ENCODE peak calls at places on chromosome 11, in seven cellular contexts. L, M, V, T, B, S and K are unnamed samples.
A peak's percentile ranks its signal among the peaks of the same experiment; 100 is the strongest.

GRCh38 chr11:16791494-16791961 is 53.1 kb downstream of the C11orf58 start:
- DNase-seq in V (no peak), L (peak; percentile 62), M (peak; percentile 24), S (no peak), T (no peak), B (peak; percentile 75), K (no peak)

GRCh38 chr11:64153831-64154230 is 12.1 kb downstream of the MACROD1 start:
- DNase-seq in V (no peak), T (peak; percentile 40), B (no peak), M (peak; percentile 22), S (no peak), L (no peak), K (no peak)

GRCh38 chr11:116865696-116866095 is 28.3 kb upstream of the APOA1 start:
- DNase-seq in T (no peak), V (no peak), L (no peak), S (no peak), M (no peak), B (no peak), K (no peak)

GRCh38 chr11:67282876-67283371 is 6.2 kb upstream of the ANKRD13D start:
- DNase-seq in V (no peak), L (no peak), M (no peak), B (no peak), T (no peak), S (no peak), K (no peak)

GRCh38 chr11:14350215-14350614 is 8.8 kb downstream of the RRAS2 start:
- DNase-seq in M (no peak), L (no peak), T (peak; percentile 24), B (no peak), S (no peak), V (no peak), K (no peak)

GRCh38 chr11:69357458-69358397 is 63.8 kb downstream of the MYEOV start:
- DNase-seq in L (no peak), S (no peak), V (no peak), B (no peak), T (no peak), M (no peak), K (no peak)

GRCh38 chr11:128579790-128580504 is 7.4 kb downstream of the ETS1 start:
- DNase-seq in S (no peak), T (no peak), V (no peak), M (no peak), L (no peak), B (peak; percentile 10), K (no peak)

GRCh38 chr11:66856496-66857233 is at the start of gene LRFN4:
- DNase-seq in S (peak; percentile 90), L (no peak), V (no peak), B (peak; percentile 80), T (peak; percentile 37), M (no peak), K (no peak)

GRCh38 chr11:12683857-12684256 is 9.6 kb downstream of the TEAD1 start:
- DNase-seq in T (peak; percentile 48), V (no peak), L (no peak), S (no peak), M (no peak), B (peak; percentile 91), K (no peak)

GRCh38 chr11:2651826-2652237 is 48.0 kb downstream of the KCNQ1OT1 start:
- DNase-seq in S (peak; percentile 73), B (no peak), V (no peak), M (no peak), L (no peak), T (no peak), K (no peak)
- H3K9me3 ChIP-seq in S (peaks cover 24% of the 10 kb centered on the region), B (peaks cover 98% of the 10 kb centered on the region), V (peaks cover 7% of the 10 kb centered on the region), M (peaks cover 81% of the 10 kb centered on the region), L (peaks cover 5% of the 10 kb centered on the region), T (peaks cover 32% of the 10 kb centered on the region), K (peaks cover 42% of the 10 kb centered on the region)

GRCh38 chr11:93740802-93741093 is 547 bp downstream of the TAF1D start:
- DNase-seq in M (peak; percentile 60), T (peak; percentile 80), V (no peak), L (no peak), S (peak; percentile 58), B (peak; percentile 70), K (no peak)
- TF ChIP-seq REST in M (no peak), T (no peak), V (no peak), L (no peak), S (no peak), B (no peak), K (no peak)

GRCh38 chr11:2732940-2733628 is 33.3 kb upstream of the KCNQ1OT1 start:
- DNase-seq in B (no peak), T (no peak), M (no peak), L (no peak), V (no peak), S (no peak), K (no peak)

GRCh38 chr11:2730323-2731284 is 30.8 kb upstream of the KCNQ1OT1 start:
- DNase-seq in V (no peak), S (peak; percentile 69), L (no peak), B (no peak), M (peak; percentile 91), T (no peak), K (no peak)

GRCh38 chr11:2732261-2732939 is 32.6 kb upstream of the KCNQ1OT1 start:
- DNase-seq in B (no peak), T (no peak), S (no peak), V (no peak), L (no peak), M (peak; percentile 89), K (no peak)

GRCh38 chr11:2729841-2730240 is 30.0 kb upstream of the KCNQ1OT1 start:
- DNase-seq in L (no peak), T (no peak), M (no peak), S (no peak), V (no peak), B (no peak), K (no peak)

GRCh38 chr11:2731285-2732125 is 31.7 kb upstream of the KCNQ1OT1 start:
- DNase-seq in S (no peak), B (no peak), M (peak; percentile 49), L (no peak), T (no peak), V (no peak), K (no peak)
- H3K9me3 ChIP-seq in S (no peaks in the 10 kb centered on the region), B (no peaks in the 10 kb centered on the region), M (no peaks in the 10 kb centered on the region), L (no peaks in the 10 kb centered on the region), T (no peaks in the 10 kb centered on the region), V (no peaks in the 10 kb centered on the region), K (no peaks in the 10 kb centered on the region)

DNA sequence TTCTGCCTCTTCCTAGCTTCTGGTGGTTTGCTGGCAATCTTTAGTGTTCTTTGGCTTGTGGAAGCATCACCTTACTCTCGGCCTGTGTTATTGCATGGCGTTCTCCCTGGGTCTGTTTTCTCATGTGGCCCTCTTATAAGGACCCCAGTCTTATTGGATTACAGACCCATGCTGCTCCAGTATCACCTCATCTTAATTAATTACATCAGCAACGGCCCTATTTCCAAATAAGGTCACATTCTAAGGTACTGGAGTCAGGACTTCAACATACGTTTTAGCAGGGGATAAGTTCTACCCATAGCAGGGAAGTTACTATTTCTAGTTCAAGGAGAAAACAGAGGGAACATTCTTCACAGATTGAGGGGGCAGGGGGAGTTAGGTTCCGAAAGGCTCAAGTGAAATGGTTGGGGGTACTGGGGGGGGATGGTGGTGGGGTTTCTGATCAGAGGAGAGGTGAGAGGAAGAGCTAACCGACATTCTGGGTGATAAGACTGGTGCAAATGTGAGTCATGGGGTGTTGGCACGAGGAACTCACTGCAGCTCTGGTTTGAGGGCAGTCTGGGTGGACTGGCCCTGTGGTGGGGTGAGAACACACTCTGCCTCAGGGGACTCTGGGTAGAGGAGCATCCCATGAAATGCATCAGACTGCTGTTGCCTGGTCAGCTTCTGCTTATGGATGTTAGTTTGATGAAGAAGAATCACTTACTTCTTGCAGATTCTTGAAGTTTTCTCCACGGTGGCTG is 51.5 kb upstream of the ZBED5 start:
- DNase-seq in T (no peak), B (no peak), L (no peak), V (no peak), M (no peak), S (no peak), K (no peak)
- TF ChIP-seq REST in T (no peak), B (no peak), L (no peak), V (no peak), M (no peak), S (no peak), K (no peak)

DNA sequence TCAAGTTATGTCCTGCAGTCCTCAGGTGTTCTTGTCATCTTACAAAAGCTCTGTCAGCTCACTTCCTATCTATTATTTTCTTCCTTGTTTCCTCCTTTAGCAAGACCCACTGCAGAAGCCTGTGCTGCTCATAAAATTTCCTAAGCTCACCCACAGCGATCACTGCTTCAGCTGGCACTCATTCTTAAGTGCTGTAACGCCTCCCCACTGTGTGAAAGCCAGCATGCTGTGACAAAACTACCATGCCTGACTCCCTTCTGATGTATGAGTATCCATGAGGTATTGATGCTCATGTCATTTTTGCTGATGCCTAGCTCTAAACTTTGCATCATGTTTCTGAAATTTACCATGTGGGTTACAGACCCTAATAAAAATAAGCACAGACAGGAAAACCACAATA is 41.5 kb upstream of the CNTN5 start:
- DNase-seq in T (no peak), M (no peak), V (no peak), B (no peak), L (no peak), S (no peak), K (no peak)
- H3K9me3 ChIP-seq in T (no peaks in the 10 kb centered on the region), M (peaks cover 28% of the 10 kb centered on the region), V (no peaks in the 10 kb centered on the region), B (no peaks in the 10 kb centered on the region), L (peaks cover 11% of the 10 kb centered on the region), S (no peaks in the 10 kb centered on the region), K (peaks cover 3% of the 10 kb centered on the region)

DNA sequence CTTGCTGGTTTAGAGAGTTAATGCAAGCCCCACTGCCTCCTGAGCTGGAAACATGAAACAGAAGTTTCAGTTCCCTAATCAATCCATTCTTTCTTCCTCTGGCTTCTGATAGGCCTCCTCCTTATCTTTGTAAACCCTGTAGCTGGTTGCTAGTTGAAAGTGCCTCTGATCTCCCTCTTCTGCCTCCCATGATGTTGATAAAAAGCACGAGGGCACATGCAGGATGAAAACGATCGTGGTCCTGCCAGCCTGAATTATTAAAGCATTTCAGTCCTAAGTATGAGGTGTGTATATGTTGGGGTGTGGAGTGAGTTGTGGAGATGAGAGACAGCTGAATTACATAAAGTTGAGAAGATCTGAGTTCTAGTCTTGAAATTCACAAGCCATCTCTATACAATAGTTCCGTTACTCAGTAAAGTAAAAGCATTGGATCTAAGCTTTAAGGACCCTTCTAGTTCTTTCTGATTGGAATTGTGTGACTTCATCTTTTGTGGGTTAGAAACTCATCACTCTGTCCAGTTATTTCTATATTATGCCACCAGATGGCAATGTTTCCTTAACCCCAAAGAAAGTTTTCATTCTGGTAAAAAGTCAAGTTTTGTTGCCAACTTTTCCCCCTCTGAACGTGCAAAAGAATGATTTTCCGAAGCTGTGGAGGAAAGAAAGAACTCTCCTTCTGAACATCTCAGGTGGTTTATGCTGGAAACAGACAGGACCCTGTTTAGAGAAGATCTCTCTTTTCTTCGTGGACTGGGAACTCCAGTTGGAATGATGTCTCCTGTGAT is 34.8 kb upstream of the EHF start:
- DNase-seq in M (peak; percentile 70), B (peak; percentile 79), T (peak; percentile 71), S (peak; percentile 33), L (peak; percentile 56), V (peak; percentile 20), K (peak; percentile 64)
- TF ChIP-seq REST in M (no peak), B (no peak), T (no peak), S (no peak), L (no peak), V (no peak), K (no peak)

GRCh38 chr11:3359092-3359824 is 19.7 kb downstream of the ZNF195 start:
- DNase-seq in B (peak; percentile 49), V (no peak), T (no peak), S (no peak), L (no peak), M (no peak), K (no peak)
- H3K9me3 ChIP-seq in B (peaks cover 98% of the 10 kb centered on the region), V (peaks cover 44% of the 10 kb centered on the region), T (peaks cover 58% of the 10 kb centered on the region), S (peaks cover 41% of the 10 kb centered on the region), L (peaks cover 27% of the 10 kb centered on the region), M (peaks cover 94% of the 10 kb centered on the region), K (peaks cover 72% of the 10 kb centered on the region)